ENCODE peak calls at places on chromosomes 12 and 14, in seven cellular contexts. G is activated CD4-positive, alpha-beta T cell treated with anti-CD3 and anti-CD28 coated beads, Interleukin-2, amount 10 ng/mL, durations not matched to agents 7 days and 5 days; A is GM18507; H is uterus; J is NCI-H524; L is cardiac septum; Q is left kidney. I is an unnamed sample.

GRCh38 chr12:114694436-114695304 is 10.7 kb upstream of the TBX3 start:
- DNase-seq in G (no peak), A (no peak), H (no peak), J (no peak), L (no peak), Q (peak), I (no peak)

GRCh38 chr12:22312336-22312735 is 22.2 kb downstream of the ST8SIA1 start:
- DNase-seq in G (no peak), A (no peak), H (no peak), J (no peak), L (no peak), Q (no peak), I (no peak)

GRCh38 chr14:64958743-64959142 is 13.4 kb downstream of the RAB15 start:
- DNase-seq in G (no peak), A (no peak), H (no peak), J (no peak), L (no peak), Q (no peak), I (no peak)

GRCh38 chr12:83634726-83635267 is 948.1 kb downstream of the TMTC2 start:
- DNase-seq in G (no peak), A (no peak), H (no peak), J (no peak), L (no peak), Q (no peak), I (no peak)

GRCh38 chr12:126676426-126676825 is 1590.5 kb upstream of the TMEM132C start:
- DNase-seq in G (no peak), A (no peak), H (no peak), J (no peak), L (no peak), Q (no peak), I (no peak)

GRCh38 chr12:26125451-26126339 is 858 bp upstream of the BHLHE41 start:
- DNase-seq in G (no peak), A (no peak), H (peak), J (peak), L (peak), Q (peak), I (peak)

GRCh38 chr14:53963491-53964227 is 7.0 kb upstream of the BMP4 start:
- DNase-seq in G (peak), A (no peak), H (peak), J (peak), L (no peak), Q (peak), I (no peak)

GRCh38 chr14:101961011-101961721 is 3.2 kb upstream of the DYNC1H1 start:
- DNase-seq in G (peak), A (peak), H (peak), J (peak), L (peak), Q (peak), I (peak)

GRCh38 chr12:96108321-96108720 is 72.9 kb upstream of the LTA4H start:
- DNase-seq in G (peak), A (no peak), H (no peak), J (no peak), L (peak), Q (peak), I (no peak)

GRCh38 chr12:56629459-56630179 is 507 bp downstream of the BAZ2A start:
- DNase-seq in G (peak), A (no peak), H (peak), J (peak), L (no peak), Q (peak), I (no peak)

GRCh38 chr14:67151082-67151666 is 38.1 kb upstream of the GARIN2 start:
- DNase-seq in G (no peak), A (no peak), H (no peak), J (no peak), L (no peak), Q (no peak), I (no peak)

GRCh38 chr14:100619382-100620305 is 32.4 kb upstream of the BEGAIN start:
- DNase-seq in G (no peak), A (no peak), H (no peak), J (no peak), L (no peak), Q (no peak), I (no peak)

GRCh38 chr14:59918824-59919581 is 941 bp upstream of the LRRC9 start:
- DNase-seq in G (no peak), A (no peak), H (no peak), J (peak), L (no peak), Q (peak), I (peak)

GRCh38 chr12:125228519-125229260 is 163.5 kb downstream of the AACS start:
- DNase-seq in G (no peak), A (no peak), H (no peak), J (no peak), L (no peak), Q (no peak), I (no peak)

GRCh38 chr12:106871477-106871876 is 84.2 kb upstream of the TMEM263 start:
- DNase-seq in G (no peak), A (no peak), H (no peak), J (no peak), L (no peak), Q (no peak), I (no peak)

GRCh38 chr12:38905480-38906351 is at the start of gene CPNE8:
- DNase-seq in G (peak), A (peak), H (peak), J (peak), L (peak), Q (peak), I (peak)

GRCh38 chr14:38122241-38122640 is 85.5 kb upstream of the SSTR1 start:
- DNase-seq in G (no peak), A (no peak), H (no peak), J (no peak), L (no peak), Q (no peak), I (no peak)

GRCh38 chr12:117098361-117099217 is 627 bp downstream of the TESC start:
- DNase-seq in G (peak), A (peak), H (no peak), J (no peak), L (no peak), Q (peak), I (peak)

GRCh38 chr14:35385042-35385839 is 19.3 kb downstream of the NFKBIA start:
- DNase-seq in G (no peak), A (no peak), H (peak), J (peak), L (peak), Q (peak), I (no peak)

GRCh38 chr12:57229041-57229633 is 374 bp upstream of the SHMT2 start:
- DNase-seq in G (peak), A (no peak), H (no peak), J (no peak), L (no peak), Q (no peak), I (no peak)

GRCh38 chr12:24425601-24425970 is 476.1 kb upstream of the SOX5 start:
- DNase-seq in G (no peak), A (no peak), H (no peak), J (no peak), L (no peak), Q (no peak), I (no peak)

GRCh38 chr14:93970589-93970966 is 5.8 kb downstream of the ASB2 start:
- DNase-seq in G (peak), A (no peak), H (no peak), J (peak), L (no peak), Q (peak), I (no peak)

GRCh38 chr14:73718742-73719251 is 4.6 kb upstream of the PNMA1 start:
- DNase-seq in G (no peak), A (no peak), H (peak), J (no peak), L (peak), Q (peak), I (no peak)

GRCh38 chr12:68367903-68368302 is 35.7 kb upstream of the MDM1 start:
- DNase-seq in G (peak), A (no peak), H (no peak), J (peak), L (no peak), Q (no peak), I (no peak)

GRCh38 chr14:69775012-69775411 is 8.1 kb downstream of the SRSF5 start:
- DNase-seq in G (no peak), A (no peak), H (no peak), J (no peak), L (no peak), Q (no peak), I (no peak)

GRCh38 chr14:28661171-28661772 is 105.3 kb upstream of the FOXG1 start:
- DNase-seq in G (no peak), A (no peak), H (no peak), J (no peak), L (no peak), Q (no peak), I (no peak)

GRCh38 chr14:95759952-95760351 is 46.0 kb upstream of the TCL1A start:
- DNase-seq in G (no peak), A (no peak), H (no peak), J (no peak), L (no peak), Q (no peak), I (no peak)

GRCh38 chr12:48004039-48004940 is at the start of gene COL2A1:
- DNase-seq in G (no peak), A (no peak), H (no peak), J (peak), L (no peak), Q (peak), I (peak)

GRCh38 chr12:122820838-122821271 is 14.4 kb upstream of the HIP1R start:
- DNase-seq in G (no peak), A (no peak), H (no peak), J (no peak), L (no peak), Q (no peak), I (no peak)

GRCh38 chr12:12562016-12562483 is 613 bp downstream of the DUSP16 start:
- DNase-seq in G (peak), A (no peak), H (peak), J (peak), L (no peak), Q (peak), I (no peak)

GRCh38 chr12:24360907-24361306 is 411.4 kb upstream of the SOX5 start:
- DNase-seq in G (no peak), A (no peak), H (no peak), J (no peak), L (no peak), Q (peak), I (peak)

GRCh38 chr12:54941659-54942058 is 42.9 kb downstream of the TESPA1 start:
- DNase-seq in G (no peak), A (no peak), H (no peak), J (no peak), L (no peak), Q (no peak), I (no peak)

GRCh38 chr12:21527451-21528180 is 1.5 kb downstream of the SPX start:
- DNase-seq in G (peak), A (peak), H (peak), J (peak), L (peak), Q (peak), I (peak)

GRCh38 chr12:116684891-116685290 is 53.0 kb downstream of the SPRING1 start:
- DNase-seq in G (no peak), A (no peak), H (no peak), J (no peak), L (no peak), Q (no peak), I (no peak)

GRCh38 chr14:91378945-91379932 is 38.4 kb downstream of the CCDC88C start:
- DNase-seq in G (no peak), A (no peak), H (no peak), J (no peak), L (no peak), Q (no peak), I (no peak)

GRCh38 chr12:15774819-15775218 is 14.4 kb downstream of the EPS8 start:
- DNase-seq in G (no peak), A (no peak), H (no peak), J (no peak), L (no peak), Q (no peak), I (no peak)

GRCh38 chr14:95421741-95422140 is 94.7 kb downstream of the SYNE3 start:
- DNase-seq in G (no peak), A (no peak), H (no peak), J (no peak), L (no peak), Q (no peak), I (no peak)